ENCODE peak calls at places on chromosomes 12 and 14, in five cellular contexts. B is heart right ventricle, J is substantia nigra, F is epithelial cell of prostate, P is cardiac muscle cell. O is an unnamed sample.

GRCh38 chr14:23910081-23910875 is 43.3 kb upstream of the DHRS4 start:
- DNase-seq in B (no peak), J (peak; percentile 4), F (no peak), P (peak; percentile 53), O (peak; percentile 4)

GRCh38 chr14:51780006-51780692 is 80.3 kb upstream of the GNG2 start:
- DNase-seq in B (peak; percentile 69), J (peak; percentile 36), F (no peak), P (peak; percentile 76), O (peak; percentile 42)

GRCh38 chr12:13595536-13596450 is 385.6 kb downstream of the GRIN2B start:
- DNase-seq in B (no peak), J (no peak), F (no peak), P (peak; percentile 11), O (no peak)

GRCh38 chr14:99879401-99880295 is 86.4 kb downstream of the EML1 start:
- DNase-seq in B (no peak), J (no peak), F (no peak), P (peak; percentile 70), O (no peak)

GRCh38 chr12:51904951-51905471 is 2.3 kb upstream of the ACVRL1 start:
- DNase-seq in B (no peak), J (no peak), F (no peak), P (peak; percentile 55), O (no peak)

GRCh38 chr14:60002819-60003492 is 83.0 kb downstream of the LRRC9 start:
- DNase-seq in B (peak; percentile 89), J (peak; percentile 6), F (no peak), P (no peak), O (no peak)

GRCh38 chr12:115895247-115895646 is 382.2 kb downstream of the MED13L start:
- DNase-seq in B (no peak), J (no peak), F (no peak), P (no peak), O (no peak)

GRCh38 chr12:62893276-62893675 is 41.7 kb downstream of the PPM1H start:
- DNase-seq in B (no peak), J (no peak), F (no peak), P (no peak), O (no peak)

GRCh38 chr12:44526655-44527199 is 349.4 kb downstream of the NELL2 start:
- DNase-seq in B (no peak), J (no peak), F (no peak), P (no peak), O (no peak)

GRCh38 chr12:50061946-50062725 is 4.7 kb downstream of the ASIC1 start:
- DNase-seq in B (no peak), J (no peak), F (no peak), P (peak; percentile 74), O (no peak)

GRCh38 chr12:114311966-114312365 is 94.0 kb downstream of the TBX5 start:
- DNase-seq in B (peak; percentile 9), J (no peak), F (no peak), P (no peak), O (no peak)

DNA sequence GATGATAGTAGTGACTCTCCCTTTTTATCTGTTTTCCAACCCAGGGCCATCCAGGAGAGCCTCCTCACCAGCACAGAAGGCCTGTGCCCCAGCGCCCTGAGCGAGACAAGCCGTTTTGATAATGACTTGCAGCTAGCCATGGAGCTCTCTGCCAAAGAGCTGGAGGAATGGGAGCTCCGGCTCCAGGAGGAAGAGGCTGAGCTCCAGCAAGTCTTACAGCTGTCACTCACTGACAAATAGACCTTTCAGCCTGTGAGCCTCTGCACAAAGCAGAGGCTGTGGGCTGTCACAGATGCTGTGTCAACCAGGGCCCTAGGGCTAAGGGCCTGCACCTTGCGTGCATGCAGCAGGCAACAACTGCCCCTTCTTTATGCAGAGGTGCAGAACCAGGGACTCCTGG is 11.0 kb downstream of the C12orf76 start:
- DNase-seq in B (no peak), J (peak; percentile 38), F (no peak), P (no peak), O (peak; percentile 34)
- H3K27ac ChIP-seq in B (no peak overlapping the region), J (peak overlapping the region; percentile 82), F (no peak overlapping the region), P (peak overlapping the region; percentile 68), O (peak overlapping the region; percentile 84)

DNA sequence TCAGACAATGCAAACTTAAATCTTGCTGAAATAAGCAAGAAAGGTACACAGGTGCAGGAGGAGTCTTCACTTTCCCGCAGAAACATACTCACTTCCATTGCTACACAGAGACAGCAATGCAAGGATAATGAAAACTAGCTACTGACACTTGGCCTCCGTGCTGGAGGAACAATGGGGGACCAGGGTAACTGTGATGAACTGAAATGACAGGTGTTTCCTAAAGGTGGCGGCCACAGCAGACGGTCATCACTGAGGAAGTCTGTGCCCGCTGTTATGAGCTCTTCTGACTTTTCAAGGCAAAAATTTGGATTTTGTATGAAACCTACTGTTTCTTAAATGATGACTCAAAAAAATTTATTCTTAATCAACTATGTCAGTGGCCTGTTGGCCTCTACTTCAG is 189.4 kb downstream of the CACNA1C start:
- DNase-seq in B (no peak), J (no peak), F (no peak), P (no peak), O (no peak)
- H3K27ac ChIP-seq in B (no peak overlapping the region), J (no peak overlapping the region), F (no peak overlapping the region), P (no peak overlapping the region), O (no peak overlapping the region)

DNA sequence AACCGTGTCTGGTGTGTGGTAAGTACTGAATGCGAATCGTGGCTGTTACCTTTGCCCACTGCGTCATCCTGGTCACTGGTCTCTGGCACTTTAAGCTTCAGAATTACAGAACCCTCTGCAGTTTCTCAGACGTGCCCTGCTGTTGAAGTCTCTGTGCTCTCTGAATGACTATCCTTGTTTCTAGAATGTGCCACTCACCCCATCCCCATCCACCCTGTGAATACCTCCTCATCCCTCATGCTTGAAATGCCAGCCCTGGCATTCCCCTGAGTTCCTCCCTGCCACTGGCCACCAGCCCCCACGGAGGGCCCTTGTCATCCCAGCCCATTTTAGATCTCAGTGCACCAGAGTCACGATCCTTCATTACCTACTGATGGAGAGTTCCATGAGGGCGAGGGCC is 21.3 kb downstream of the TPCN1 start:
- DNase-seq in B (no peak), J (no peak), F (no peak), P (no peak), O (no peak)
- H3K27ac ChIP-seq in B (peak overlapping the region; percentile 96), J (peak overlapping the region; percentile 75), F (peak overlapping the region; percentile 99), P (no peak overlapping the region), O (peak overlapping the region; percentile 72)

GRCh38 chr12:131536337-131536736 is 174.6 kb upstream of the SFSWAP start:
- DNase-seq in B (no peak), J (no peak), F (no peak), P (no peak), O (no peak)
- H3K27ac ChIP-seq in B (no peak overlapping the region), J (no peak overlapping the region), F (no peak overlapping the region), P (no peak overlapping the region), O (no peak overlapping the region)